ENCODE peak calls at places on chromosomes 6 and 20, in ten cellular contexts. Z is A673; F is naive B cell; G is activated T-helper 9 cell treated with anti-CD3 and anti-CD28 coated beads, Interleukin-2, amount 50 U/mL, for 16 hours; M is heart right ventricle; U is HAP-1; I is mucosa of gallbladder; T is left cardiac atrium; S is OCI-LY7; C is stimulated activated CD8-positive, alpha-beta memory T cell treated with anti-CD3 and anti-CD28 coated beads, Interleukin-2, amount 100 ng/mL, for 1 hour. H is an unnamed sample.

GRCh38 chr20:52500150-52500549 is 308.6 kb upstream of the ZFP64 start:
- DNase-seq in Z (no peak), F (no peak), G (no peak), M (no peak), U (peak; percentile 36), I (no peak), T (no peak), S (no peak), C (no peak), H (peak; percentile 20)

GRCh38 chr20:36318166-36318565 is 12.0 kb downstream of the DLGAP4 start:
- DNase-seq in Z (no peak), F (no peak), G (no peak), M (no peak), U (no peak), I (no peak), T (no peak), S (no peak), C (no peak), H (no peak)

GRCh38 chr6:27902335-27903314 is 9.6 kb downstream of the OR2B2 start:
- DNase-seq in Z (peak; percentile 88), F (peak; percentile 88), G (peak; percentile 80), M (peak; percentile 90), U (peak; percentile 84), I (peak; percentile 94), T (peak; percentile 73), S (peak; percentile 81), C (peak; percentile 78), H (peak; percentile 94)

GRCh38 chr6:38179794-38180430 is 360.4 kb downstream of the ZFAND3 start:
- DNase-seq in Z (no peak), F (no peak), G (no peak), M (no peak), U (peak; percentile 3), I (no peak), T (no peak), S (no peak), C (no peak), H (no peak)

GRCh38 chr6:136890986-136891385 is 31.1 kb upstream of the SLC35D3 start:
- DNase-seq in Z (no peak), F (no peak), G (no peak), M (no peak), U (no peak), I (no peak), T (no peak), S (no peak), C (no peak), H (no peak)

GRCh38 chr6:106448000-106448426 is 87.5 kb downstream of the CRYBG1 start:
- DNase-seq in Z (no peak), F (peak; percentile 56), G (no peak), M (peak; percentile 11), U (no peak), I (no peak), T (peak; percentile 24), S (no peak), C (peak; percentile 4), H (no peak)

GRCh38 chr20:59748555-59749292 is 144.4 kb downstream of the PHACTR3 start:
- DNase-seq in Z (no peak), F (no peak), G (no peak), M (no peak), U (no peak), I (peak; percentile 54), T (no peak), S (no peak), C (no peak), H (no peak)

GRCh38 chr6:116115781-116116180 is 10.2 kb downstream of the COL10A1 start:
- DNase-seq in Z (peak; percentile 23), F (no peak), G (no peak), M (no peak), U (no peak), I (no peak), T (no peak), S (no peak), C (no peak), H (no peak)

GRCh38 chr6:47262226-47262625 is 47.5 kb downstream of the TNFRSF21 start:
- DNase-seq in Z (no peak), F (no peak), G (no peak), M (no peak), U (no peak), I (no peak), T (no peak), S (no peak), C (no peak), H (no peak)

GRCh38 chr20:14189794-14190402 is 147.5 kb downstream of the FLRT3 start:
- DNase-seq in Z (peak; percentile 45), F (no peak), G (no peak), M (no peak), U (no peak), I (peak; percentile 16), T (no peak), S (peak; percentile 1), C (no peak), H (no peak)

GRCh38 chr6:84065718-84066290 is 32.2 kb downstream of the MRAP2 start:
- DNase-seq in Z (peak; percentile 34), F (no peak), G (no peak), M (no peak), U (no peak), I (peak; percentile 16), T (no peak), S (no peak), C (no peak), H (no peak)

GRCh38 chr6:43748765-43749164 is 21.2 kb upstream of the VEGFA start:
- DNase-seq in Z (no peak), F (no peak), G (no peak), M (no peak), U (no peak), I (no peak), T (no peak), S (no peak), C (no peak), H (no peak)

GRCh38 chr20:11302436-11302835 is 615.3 kb upstream of the BTBD3 start:
- DNase-seq in Z (no peak), F (no peak), G (no peak), M (no peak), U (no peak), I (no peak), T (no peak), S (no peak), C (no peak), H (no peak)

GRCh38 chr6:71040043-71040442 is 83.2 kb upstream of the B3GAT2 start:
- DNase-seq in Z (no peak), F (no peak), G (no peak), M (no peak), U (no peak), I (no peak), T (no peak), S (no peak), C (no peak), H (no peak)

GRCh38 chr6:33695451-33695855 is 16.0 kb downstream of the UQCC2 start:
- DNase-seq in Z (peak; percentile 85), F (no peak), G (no peak), M (no peak), U (no peak), I (no peak), T (peak; percentile 33), S (no peak), C (no peak), H (no peak)

GRCh38 chr6:111788779-111789276 is 84.4 kb downstream of the FYN start:
- DNase-seq in Z (no peak), F (no peak), G (no peak), M (no peak), U (peak; percentile 10), I (no peak), T (no peak), S (no peak), C (no peak), H (peak; percentile 47)

GRCh38 chr6:37483917-37484785 is 15.5 kb downstream of the CCDC167 start:
- DNase-seq in Z (peak; percentile 62), F (peak; percentile 73), G (peak; percentile 69), M (peak; percentile 48), U (peak; percentile 82), I (peak; percentile 50), T (peak; percentile 61), S (peak; percentile 59), C (peak; percentile 63), H (peak; percentile 61)

GRCh38 chr6:117557951-117558350 is 44.4 kb downstream of the GOPC start:
- DNase-seq in Z (no peak), F (no peak), G (no peak), M (no peak), U (no peak), I (no peak), T (no peak), S (no peak), C (no peak), H (no peak)

GRCh38 chr6:110781522-110782200 is 33.6 kb downstream of the CDK19 start:
- DNase-seq in Z (no peak), F (no peak), G (no peak), M (no peak), U (no peak), I (no peak), T (no peak), S (no peak), C (no peak), H (no peak)

GRCh38 chr20:46715292-46715756 is 5.9 kb downstream of the SLC2A10 start:
- DNase-seq in Z (no peak), F (no peak), G (no peak), M (no peak), U (no peak), I (peak; percentile 28), T (peak; percentile 29), S (no peak), C (no peak), H (no peak)

GRCh38 chr6:89321571-89321970 is 6.5 kb upstream of the GABRR2 start:
- DNase-seq in Z (no peak), F (no peak), G (no peak), M (no peak), U (no peak), I (peak; percentile 51), T (no peak), S (no peak), C (no peak), H (no peak)

GRCh38 chr6:163751032-163751525 is 336.6 kb downstream of the QKI start:
- DNase-seq in Z (no peak), F (no peak), G (no peak), M (no peak), U (no peak), I (no peak), T (no peak), S (no peak), C (no peak), H (no peak)

GRCh38 chr6:39681566-39682250 is 43.5 kb downstream of the KIF6 start:
- DNase-seq in Z (no peak), F (no peak), G (no peak), M (no peak), U (no peak), I (no peak), T (no peak), S (no peak), C (no peak), H (no peak)

GRCh38 chr6:148934534-148934933 is 187.7 kb downstream of the UST start:
- DNase-seq in Z (peak; percentile 10), F (no peak), G (no peak), M (peak; percentile 28), U (no peak), I (no peak), T (peak; percentile 47), S (no peak), C (no peak), H (no peak)

GRCh38 chr6:2915150-2915549 is 12.0 kb upstream of the SERPINB9 start:
- DNase-seq in Z (no peak), F (no peak), G (no peak), M (no peak), U (no peak), I (no peak), T (no peak), S (no peak), C (no peak), H (no peak)